ENCODE peak calls at places on chromosomes 7 and 10, in ten cellular contexts. E is lower lobe of right lung; V is RWPE1; O is fibroblast of lung; L is aorta; H is CD8-positive, alpha-beta memory T cell; C is IMR-90; M is transverse colon; N is PC-3; I is A673. T is an unnamed sample.

GRCh38 chr7:73758581-73759138 is 11.4 kb downstream of the CLDN3 start:
- DNase-seq in V (no peak), H (no peak), M (peak), O (no peak), E (no peak), N (no peak), I (no peak), L (no peak), C (no peak), T (no peak)

GRCh38 chr10:48589266-48589665 is 15.6 kb downstream of the ARHGAP22 start:
- DNase-seq in C (peak), E (no peak), M (no peak), V (peak), L (no peak), I (no peak), N (no peak), O (peak), H (no peak), T (peak)

GRCh38 chr7:76283254-76284159 is 19.0 kb upstream of the HSPB1 start:
- DNase-seq in N (no peak), I (no peak), L (no peak), V (no peak), C (no peak), O (no peak), H (no peak), M (no peak), E (no peak), T (no peak)

GRCh38 chr7:153190986-153191385 is 431.4 kb downstream of the ACTR3B start:
- DNase-seq in N (no peak), H (no peak), C (no peak), M (no peak), I (no peak), E (no peak), O (no peak), L (no peak), V (no peak), T (no peak)

GRCh38 chr7:43577485-43577951 is 5.4 kb upstream of the STK17A start:
- DNase-seq in L (no peak), I (no peak), H (no peak), O (peak), M (no peak), E (no peak), V (no peak), N (no peak), C (peak), T (no peak)

GRCh38 chr7:70698219-70698832 is 433.6 kb upstream of the GALNT17 start:
- DNase-seq in M (no peak), I (peak), E (no peak), C (peak), N (peak), V (peak), H (no peak), L (no peak), O (peak), T (no peak)

GRCh38 chr10:29471483-29471859 is 163.3 kb downstream of the SVIL start:
- DNase-seq in L (no peak), I (peak), H (no peak), O (peak), N (peak), V (peak), E (no peak), M (no peak), C (peak), T (no peak)

GRCh38 chr10:74585231-74586087 is 240.9 kb upstream of the KAT6B start:
- DNase-seq in H (peak), E (no peak), I (peak), O (peak), L (no peak), V (no peak), M (no peak), C (peak), N (no peak), T (no peak)

GRCh38 chr10:42519761-42520460 is 118.5 kb downstream of the ZNF33B start:
- DNase-seq in I (no peak), H (no peak), E (no peak), M (no peak), V (no peak), N (no peak), L (no peak), C (no peak), O (peak), T (no peak)

GRCh38 chr7:101108330-101108857 is 18.5 kb upstream of the SERPINE1 start:
- DNase-seq in N (no peak), H (no peak), I (peak), L (no peak), M (no peak), C (no peak), O (peak), V (no peak), E (peak), T (peak)

GRCh38 chr10:69438531-69439349 is 12.5 kb upstream of the TSPAN15 start:
- DNase-seq in V (peak), E (no peak), M (peak), N (peak), H (no peak), O (peak), C (peak), I (no peak), L (no peak), T (no peak)

GRCh38 chr7:48035301-48035966 is at the start of gene C7orf57:
- DNase-seq in E (peak), N (peak), O (peak), L (peak), V (peak), I (peak), M (peak), C (peak), H (peak), T (peak)

GRCh38 chr10:79181680-79182079 is 112.9 kb downstream of the ZMIZ1 start:
- DNase-seq in E (no peak), N (no peak), C (no peak), V (no peak), H (no peak), I (no peak), L (no peak), O (no peak), M (no peak), T (peak)

GRCh38 chr7:142811154-142811737 is 40.5 kb downstream of the PRSS2 start:
- DNase-seq in M (no peak), C (peak), I (peak), E (no peak), O (peak), N (peak), V (peak), H (no peak), L (no peak), T (no peak)

GRCh38 chr7:92569137-92569536 is 21.1 kb downstream of the FAM133B start:
- DNase-seq in I (no peak), V (no peak), N (no peak), E (no peak), L (no peak), M (no peak), C (peak), O (peak), H (no peak), T (no peak)

GRCh38 chr10:28875535-28876208 is 198.4 kb downstream of the BAMBI start:
- DNase-seq in O (no peak), C (peak), V (no peak), L (no peak), N (peak), I (peak), H (no peak), E (no peak), M (no peak), T (peak)

GRCh38 chr10:126204320-126204719 is 184.0 kb downstream of the ADAM12 start:
- DNase-seq in I (no peak), M (no peak), C (no peak), V (peak), O (no peak), N (peak), E (no peak), H (no peak), L (no peak), T (no peak)

GRCh38 chr10:13311177-13311575 is 11.3 kb upstream of the PHYH start:
- DNase-seq in O (no peak), H (no peak), I (no peak), E (no peak), C (peak), L (no peak), N (no peak), M (no peak), V (no peak), T (no peak)

GRCh38 chr7:27922907-27923306 is 182.9 kb downstream of the TAX1BP1 start:
- DNase-seq in I (peak), V (no peak), L (no peak), O (no peak), C (no peak), M (no peak), E (no peak), H (no peak), N (no peak), T (no peak)

GRCh38 chr10:43407148-43407575 is 1.8 kb downstream of the HNRNPF start:
- DNase-seq in E (peak), I (peak), C (peak), H (peak), L (peak), O (no peak), N (peak), M (peak), V (no peak), T (peak)

GRCh38 chr7:38893061-38893460 is 15.9 kb downstream of the VPS41 start:
- DNase-seq in E (no peak), I (no peak), H (no peak), L (no peak), O (peak), V (peak), M (no peak), N (peak), C (peak), T (no peak)

GRCh38 chr7:139709460-139709859 is 68.3 kb downstream of the HIPK2 start:
- DNase-seq in L (no peak), H (no peak), C (peak), M (peak), N (no peak), I (no peak), V (no peak), O (peak), E (no peak), T (no peak)

GRCh38 chr10:8403711-8404371 is 349.4 kb downstream of the GATA3 start:
- DNase-seq in E (no peak), I (no peak), M (no peak), O (no peak), C (no peak), N (no peak), H (no peak), V (no peak), L (no peak), T (no peak)

GRCh38 chr10:103800789-103801540 is 54.4 kb downstream of the SH3PXD2A start:
- DNase-seq in V (no peak), I (no peak), L (no peak), H (peak), M (no peak), C (peak), N (peak), O (peak), E (no peak), T (no peak)

GRCh38 chr7:27103489-27104226 is 1.2 kb upstream of the HOXA2 start:
- DNase-seq in C (peak), I (no peak), L (peak), V (no peak), N (no peak), M (peak), E (no peak), O (peak), H (no peak), T (no peak)

GRCh38 chr7:81887098-81887497 is 117.3 kb upstream of the HGF start:
- DNase-seq in L (no peak), M (no peak), I (peak), E (no peak), C (peak), O (peak), H (no peak), V (no peak), N (no peak), T (no peak)

GRCh38 chr10:133179128-133179520 is 19.1 kb downstream of the KNDC1 start:
- DNase-seq in L (peak), M (no peak), I (no peak), C (no peak), O (no peak), V (no peak), E (no peak), H (no peak), N (no peak), T (no peak)

GRCh38 chr10:107418411-107418810 is 253.9 kb upstream of the SORCS1 start:
- DNase-seq in E (no peak), L (no peak), H (no peak), V (no peak), O (no peak), I (no peak), C (no peak), N (no peak), M (no peak), T (no peak)

GRCh38 chr10:12333382-12334185 is 15.8 kb upstream of the CAMK1D start:
- DNase-seq in L (peak), N (peak), O (peak), C (peak), H (peak), E (peak), M (peak), I (peak), V (peak), T (peak)

GRCh38 chr7:148356303-148356702 is 234.3 kb upstream of the C7orf33 start:
- DNase-seq in N (no peak), O (no peak), M (no peak), H (no peak), I (no peak), E (no peak), L (no peak), V (no peak), C (no peak), T (peak)

GRCh38 chr7:66779669-66780408 is 39.3 kb downstream of the RABGEF1 start:
- DNase-seq in M (no peak), I (no peak), V (peak), O (no peak), E (no peak), L (no peak), C (peak), H (no peak), N (peak), T (no peak)

GRCh38 chr7:2116903-2117680 is 115.7 kb downstream of the MAD1L1 start:
- DNase-seq in V (no peak), M (no peak), O (peak), I (no peak), N (no peak), E (no peak), C (peak), L (no peak), H (no peak), T (peak)
- H3K27ac ChIP-seq in V (peak), M (no peak), O (no peak), I (peak), N (peak), E (no peak), C (no peak), L (no peak), H (no peak), T (peak)

GRCh38 chr7:94376281-94376680 is 18.4 kb upstream of the COL1A2 start:
- DNase-seq in M (no peak), L (no peak), E (no peak), V (no peak), O (no peak), N (no peak), I (no peak), H (no peak), C (no peak), T (no peak)

GRCh38 chr7:94382746-94383145 is 11.9 kb upstream of the COL1A2 start:
- DNase-seq in H (no peak), M (no peak), O (no peak), N (peak), V (no peak), C (no peak), L (no peak), E (no peak), I (no peak), T (no peak)

GRCh38 chr7:94382155-94382554 is 12.5 kb upstream of the COL1A2 start:
- DNase-seq in L (no peak), E (no peak), V (no peak), I (no peak), N (peak), M (no peak), C (peak), H (no peak), O (no peak), T (no peak)

GRCh38 chr7:94378396-94378795 is 16.3 kb upstream of the COL1A2 start:
- DNase-seq in M (no peak), H (no peak), E (no peak), C (no peak), O (no peak), N (no peak), I (no peak), V (no peak), L (no peak), T (no peak)

GRCh38 chr7:94380264-94380663 is 14.4 kb upstream of the COL1A2 start:
- DNase-seq in L (no peak), H (no peak), O (no peak), C (no peak), M (no peak), E (no peak), V (no peak), I (no peak), N (no peak), T (no peak)
- H3K27ac ChIP-seq in L (no peak), H (no peak), O (no peak), C (no peak), M (no peak), E (no peak), V (no peak), I (no peak), N (no peak), T (no peak)

DNA sequence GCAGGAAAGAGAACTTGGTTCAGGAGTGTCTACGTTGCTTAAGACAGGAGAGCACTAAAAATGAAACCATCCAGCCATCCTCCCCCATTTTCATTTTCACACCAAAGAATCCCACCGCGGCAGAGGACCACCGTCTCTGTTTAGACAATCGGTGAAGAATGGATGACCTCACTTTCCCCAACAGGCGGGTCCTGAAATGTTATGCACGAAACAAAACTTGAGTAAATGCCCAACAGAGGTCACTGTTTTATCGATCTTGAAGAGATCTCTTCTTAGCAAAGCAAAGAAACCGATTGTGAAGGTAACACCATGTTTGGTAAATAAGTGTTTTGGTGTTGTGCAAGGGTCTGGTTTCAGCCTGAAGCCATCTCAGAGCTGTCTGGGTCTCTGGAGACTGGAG is 1.4 kb upstream of the IL6 start:
- DNase-seq in V (no peak), N (peak), E (no peak), H (no peak), L (no peak), M (no peak), O (peak), C (peak), I (peak), T (no peak)
- H3K27ac ChIP-seq in V (peak), N (peak), E (peak), H (no peak), L (no peak), M (peak), O (peak), C (peak), I (no peak), T (no peak)

DNA sequence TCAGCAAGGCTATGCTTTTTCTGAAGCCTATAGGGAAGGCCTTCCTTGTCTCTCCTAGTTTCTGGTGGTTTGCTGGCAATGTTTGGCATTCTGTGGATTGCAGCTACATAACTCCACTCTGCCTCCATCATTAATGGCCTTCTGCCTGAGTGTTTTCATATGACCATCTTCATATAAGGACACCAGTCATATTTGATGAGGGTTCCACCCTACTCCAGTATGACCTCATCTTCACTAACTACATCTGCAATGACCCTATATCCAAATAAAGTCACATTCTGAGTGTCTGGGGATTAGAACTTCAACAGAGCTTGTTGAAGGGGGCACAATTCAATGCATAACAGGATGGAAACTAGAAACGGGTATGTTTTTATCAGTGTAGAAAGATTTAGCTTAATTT is 22.1 kb downstream of the CAV1 start:
- DNase-seq in O (peak), L (no peak), V (no peak), N (no peak), H (no peak), E (no peak), M (no peak), I (no peak), C (no peak), T (no peak)
- H3K27ac ChIP-seq in O (peak), L (peak), V (no peak), N (no peak), H (no peak), E (peak), M (no peak), I (peak), C (peak), T (peak)

GRCh38 chr7:17544401-17544800 is 245.9 kb downstream of the AHR start:
- DNase-seq in E (no peak), O (no peak), M (no peak), I (no peak), L (no peak), N (no peak), H (no peak), C (no peak), V (no peak), T (no peak)
- H3K27ac ChIP-seq in E (no peak), O (no peak), M (no peak), I (no peak), L (no peak), N (no peak), H (no peak), C (no peak), V (no peak), T (no peak)

T was measured in heart right ventricle.